ENCODE peak calls at places on chromosomes 4 and X, in seven cellular contexts. C, K, L, X, Y, V and H are unnamed samples.

GRCh38 chr4:89000844-89001360 is 56.1 kb downstream of the FAM13A start:
- DNase-seq in V (no peak), K (peak), X (peak), C (no peak), L (no peak), Y (no peak), H (no peak)

GRCh38 chr4:77618383-77619241 is 13.0 kb downstream of the CXCL13 start:
- DNase-seq in K (peak), Y (peak), X (peak), V (no peak), L (peak), C (peak), H (peak)

GRCh38 chrX:108834036-108834435 is 97.7 kb upstream of the IRS4 start:
- DNase-seq in V (no peak), Y (no peak), C (no peak), L (no peak), K (no peak), X (peak), H (no peak)

GRCh38 chr4:74671074-74671698 is 123.1 kb downstream of the BTC start:
- DNase-seq in L (peak), C (peak), X (peak), V (no peak), K (no peak), Y (no peak), H (no peak)

GRCh38 chr4:14994242-14994641 is 8.0 kb upstream of the CPEB2 start:
- DNase-seq in X (no peak), V (no peak), Y (no peak), C (no peak), L (no peak), K (no peak), H (no peak)

GRCh38 chr4:177455591-177455990 is 13.4 kb upstream of the AGA start:
- DNase-seq in V (no peak), X (peak), K (no peak), Y (no peak), C (no peak), L (no peak), H (no peak)

GRCh38 chrX:77776648-77777047 is 9.4 kb downstream of the ATRX start:
- DNase-seq in C (no peak), X (no peak), L (no peak), K (no peak), Y (no peak), V (no peak), H (no peak)

GRCh38 chr4:75940692-75941253 is at the start of gene NAAA:
- DNase-seq in X (peak), K (no peak), V (peak), C (peak), L (peak), Y (peak), H (peak)

GRCh38 chr4:560731-561211 is 15.3 kb downstream of the TMEM271 start:
- DNase-seq in V (peak), X (no peak), Y (no peak), L (no peak), C (no peak), K (no peak), H (no peak)

GRCh38 chr4:46931981-46932380 is 22.9 kb upstream of the COX7B2 start:
- DNase-seq in K (no peak), V (no peak), X (peak), C (peak), L (no peak), Y (no peak), H (peak)